ENCODE peak calls at places on chromosomes 2 and 18, in five cellular contexts. S is A549, R is cardiac muscle cell, F is ovary, X is lower lobe of right lung. M is an unnamed sample.

GRCh38 chr2:105951390-105951694 is 206.6 kb downstream of the NCK2 start:
- DNase-seq in S (no peak), R (no peak), F (no peak), X (no peak), M (no peak)

GRCh38 chr2:27088644-27089043 is 2.1 kb downstream of the KHK start:
- DNase-seq in S (no peak), R (no peak), F (no peak), X (no peak), M (no peak)

GRCh38 chr18:59054892-59055291 is 84.8 kb upstream of the SEC11C start:
- DNase-seq in S (no peak), R (no peak), F (no peak), X (no peak), M (no peak)

GRCh38 chr2:188309364-188309763 is 17.7 kb downstream of the GULP1 start:
- DNase-seq in S (no peak), R (no peak), F (no peak), X (no peak), M (no peak)

GRCh38 chr2:71536311-71536710 is 83.0 kb downstream of the DYSF start:
- DNase-seq in S (no peak), R (no peak), F (no peak), X (no peak), M (peak)

GRCh38 chr2:188931361-188931760 is 42.8 kb upstream of the COL3A1 start:
- DNase-seq in S (no peak), R (peak), F (no peak), X (no peak), M (no peak)

GRCh38 chr2:62409442-62409841 is 96.6 kb downstream of the TMEM17 start:
- DNase-seq in S (no peak), R (no peak), F (no peak), X (no peak), M (peak)

GRCh38 chr2:86426271-86426670 is 14.9 kb upstream of the KDM3A start:
- DNase-seq in S (no peak), R (no peak), F (no peak), X (no peak), M (peak)

GRCh38 chr2:38075436-38076249 is at the start of gene CYP1B1:
- DNase-seq in S (no peak), R (no peak), F (peak), X (peak), M (peak)

GRCh38 chr2:205746408-205746785 is 64.1 kb downstream of the NRP2 start:
- DNase-seq in S (peak), R (no peak), F (no peak), X (peak), M (peak)

GRCh38 chr2:9702604-9703084 is 71.8 kb upstream of the YWHAQ start:
- DNase-seq in S (no peak), R (no peak), F (no peak), X (no peak), M (no peak)

GRCh38 chr2:81078102-81078501 is 773.5 kb upstream of the LRRTM1 start:
- DNase-seq in S (no peak), R (no peak), F (no peak), X (no peak), M (no peak)

GRCh38 chr2:82340578-82341053 is 2036.1 kb upstream of the LRRTM1 start:
- DNase-seq in S (no peak), R (no peak), F (no peak), X (no peak), M (no peak)

DNA sequence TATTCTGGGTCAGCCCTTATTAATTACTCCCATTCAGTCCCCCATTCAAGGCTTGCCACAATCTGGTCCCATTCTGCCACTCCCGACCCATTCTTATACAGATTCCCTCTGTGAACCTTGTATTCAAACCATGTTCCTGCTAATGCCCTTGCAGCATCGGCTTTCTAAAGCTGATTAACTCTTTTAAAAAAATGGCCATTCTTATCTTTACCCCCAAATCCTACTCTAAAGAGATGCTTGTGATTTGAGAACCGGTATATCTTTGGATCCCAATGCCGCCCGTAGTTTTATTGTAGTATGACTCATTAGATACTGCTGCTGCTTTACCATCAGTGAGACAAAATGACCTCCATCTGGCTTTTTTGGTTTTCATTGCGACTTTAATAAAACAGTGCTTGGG is 72.2 kb downstream of the XRCC5 start:
- DNase-seq in S (no peak), R (no peak), F (no peak), X (no peak), M (no peak)
- TF ChIP-seq CTCF in S (no peak), R (no peak), F (no peak), X (no peak), M (no peak)

DNA sequence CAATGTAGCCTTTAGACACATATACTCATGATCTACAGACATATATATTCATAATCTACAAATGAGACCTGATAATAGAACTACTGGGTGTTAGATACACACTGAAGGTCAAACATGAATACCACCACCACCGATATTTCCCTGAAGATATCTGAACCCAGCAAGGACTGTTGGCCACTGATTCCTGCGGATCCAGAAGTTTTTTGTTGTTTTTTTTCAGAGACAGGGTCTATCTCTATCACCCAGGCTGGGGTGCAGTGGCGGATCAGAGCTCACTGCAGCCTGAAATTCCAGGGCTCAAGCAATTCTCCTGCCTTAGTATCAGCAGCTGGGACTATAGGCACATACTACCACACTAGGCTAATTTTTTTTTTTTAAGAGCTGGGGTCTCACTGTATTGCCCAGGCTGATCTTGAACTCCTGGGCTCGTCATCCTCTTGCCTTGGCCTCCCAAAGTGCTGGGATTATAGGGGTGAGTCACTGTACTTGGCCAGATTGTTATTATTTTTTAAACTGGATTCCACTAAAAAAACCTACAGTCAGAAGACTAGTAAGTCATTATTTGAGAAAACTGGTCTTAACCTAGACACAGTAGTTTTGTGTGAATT is 1.8 kb downstream of the METTL5 start:
- DNase-seq in S (no peak), R (no peak), F (no peak), X (no peak), M (no peak)
- H3K27ac ChIP-seq in S (no peak), R (peak), F (no peak), X (no peak), M (peak)

GRCh38 chr18:10543277-10543676 is 17.4 kb downstream of the NAPG start:
- DNase-seq in S (no peak), R (no peak), F (no peak), X (no peak), M (no peak)

GRCh38 chr18:10546557-10547300 is 20.9 kb downstream of the NAPG start:
- DNase-seq in S (no peak), R (peak), F (no peak), X (no peak), M (no peak)

DNA sequence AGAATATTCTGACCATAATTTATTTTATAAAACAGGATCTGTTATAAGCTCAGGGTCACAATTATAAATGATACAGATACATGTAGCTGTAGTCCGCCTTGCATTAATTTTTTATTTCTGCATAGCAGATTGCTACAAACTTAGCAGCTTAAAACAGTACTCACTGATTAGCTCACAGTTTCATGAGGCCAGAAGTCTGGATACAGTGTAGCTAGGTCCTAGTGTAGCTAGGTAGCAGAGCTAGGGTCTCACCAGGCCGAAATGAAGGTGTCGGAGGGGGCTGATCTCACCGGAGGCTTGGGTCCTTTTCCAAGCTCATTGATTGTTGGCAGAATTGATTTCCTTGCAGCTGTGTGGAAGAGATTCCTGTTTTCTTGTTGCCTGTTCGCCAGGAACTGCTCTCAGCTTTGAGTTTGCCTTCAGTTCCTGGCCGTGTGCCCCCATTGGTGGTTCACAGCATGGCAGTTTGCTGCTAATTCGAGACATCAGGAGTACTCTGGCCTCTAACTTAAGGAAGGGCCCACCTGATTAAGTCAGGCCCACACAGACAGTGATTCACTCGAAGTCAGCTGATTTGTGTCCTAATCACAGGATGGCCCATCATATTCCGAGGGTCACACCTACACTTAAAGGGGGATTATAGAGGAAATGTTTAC is 18.4 kb downstream of the NAPG start:
- DNase-seq in S (no peak), R (no peak), F (no peak), X (no peak), M (no peak)
- TF ChIP-seq CTCF in S (no peak), R (no peak), F (no peak), X (no peak), M (no peak)

GRCh38 chr2:58447586-58447985 is 206.5 kb upstream of the FANCL start:
- DNase-seq in S (no peak), R (no peak), F (no peak), X (no peak), M (peak)

GRCh38 chr2:58448845-58449244 is 207.7 kb upstream of the FANCL start:
- DNase-seq in S (no peak), R (no peak), F (no peak), X (no peak), M (no peak)

GRCh38 chr2:58449286-58450010 is 208.3 kb upstream of the FANCL start:
- DNase-seq in S (no peak), R (no peak), F (no peak), X (no peak), M (no peak)

GRCh38 chr2:58448065-58448507 is 207.0 kb upstream of the FANCL start:
- DNase-seq in S (peak), R (peak), F (peak), X (no peak), M (peak)
- H3K27ac ChIP-seq in S (peak), R (no peak), F (no peak), X (no peak), M (no peak)

GRCh38 chr2:48175254-48175653 is 269.0 kb upstream of the FBXO11 start:
- DNase-seq in S (peak), R (peak), F (no peak), X (no peak), M (no peak)

GRCh38 chr2:48178611-48179010 is 272.3 kb upstream of the FBXO11 start:
- DNase-seq in S (no peak), R (no peak), F (no peak), X (no peak), M (no peak)

GRCh38 chr2:48175656-48176055 is 269.4 kb upstream of the FBXO11 start:
- DNase-seq in S (no peak), R (no peak), F (no peak), X (no peak), M (no peak)

GRCh38 chr2:48174503-48174902 is 268.2 kb upstream of the FBXO11 start:
- DNase-seq in S (no peak), R (no peak), F (no peak), X (no peak), M (no peak)

GRCh38 chr2:48176876-48177275 is 270.6 kb upstream of the FBXO11 start:
- DNase-seq in S (no peak), R (no peak), F (no peak), X (no peak), M (no peak)
- TF ChIP-seq CTCF in S (no peak), R (no peak), F (no peak), X (no peak), M (no peak)

DNA sequence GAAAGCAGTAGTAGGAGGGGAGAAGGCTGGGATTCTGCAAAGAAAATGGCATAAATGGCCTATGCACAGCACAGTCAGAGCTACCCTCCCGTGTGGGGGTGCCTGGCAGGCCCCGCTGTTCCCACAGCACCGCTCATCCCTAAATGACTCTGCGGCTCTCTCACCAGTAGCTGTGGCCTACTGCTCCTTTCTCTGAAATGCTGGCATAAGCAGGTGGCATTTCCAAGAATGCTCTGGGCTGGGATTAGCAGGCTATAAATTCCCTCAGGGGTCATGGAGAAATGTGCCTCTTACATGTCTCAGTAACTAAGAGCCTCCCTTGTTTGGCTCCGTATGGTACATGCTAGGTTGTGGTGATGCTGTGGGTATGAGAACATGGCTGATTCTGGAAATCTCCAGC is 80.4 kb upstream of the GATA6 start:
- DNase-seq in S (no peak), R (no peak), F (no peak), X (no peak), M (no peak)
- H3K27ac ChIP-seq in S (no peak), R (peak), F (no peak), X (no peak), M (no peak)

GRCh38 chr2:43370705-43371104 is 144.3 kb upstream of the ZFP36L2 start:
- DNase-seq in S (no peak), R (peak), F (no peak), X (no peak), M (no peak)

GRCh38 chr2:43370146-43370545 is 143.7 kb upstream of the ZFP36L2 start:
- DNase-seq in S (no peak), R (no peak), F (no peak), X (no peak), M (no peak)

GRCh38 chr2:43368483-43369385 is 142.3 kb upstream of the ZFP36L2 start:
- DNase-seq in S (no peak), R (peak), F (no peak), X (no peak), M (no peak)

GRCh38 chr2:43375746-43376522 is 149.5 kb upstream of the ZFP36L2 start:
- DNase-seq in S (no peak), R (no peak), F (no peak), X (no peak), M (no peak)

GRCh38 chr2:43372386-43373081 is 146.1 kb upstream of the ZFP36L2 start:
- DNase-seq in S (no peak), R (no peak), F (no peak), X (no peak), M (no peak)
- TF ChIP-seq CTCF in S (no peak), R (no peak), F (no peak), X (no peak), M (no peak)

DNA sequence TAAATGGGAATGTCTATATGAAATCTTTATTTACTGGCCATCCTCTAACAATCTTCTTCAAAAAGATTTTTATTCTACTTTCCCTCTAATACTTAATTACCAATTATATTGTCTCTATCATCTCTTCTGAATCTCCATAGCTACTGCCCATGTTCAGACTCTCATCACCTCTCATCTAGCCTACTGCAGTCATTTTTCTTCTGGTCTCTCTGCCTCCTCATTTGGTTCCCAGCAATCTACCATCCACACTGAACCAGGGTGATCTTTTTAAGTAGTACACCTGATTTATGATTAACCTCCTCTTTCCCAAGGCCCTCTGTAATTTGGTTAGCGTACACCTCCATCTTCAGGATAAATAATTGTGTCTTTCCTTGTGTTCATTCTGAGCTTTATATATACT is 57.6 kb downstream of the NCKAP1 start:
- DNase-seq in S (no peak), R (no peak), F (no peak), X (no peak), M (no peak)
- H3K27ac ChIP-seq in S (no peak), R (peak), F (no peak), X (no peak), M (no peak)

GRCh38 chr2:67323209-67323991 is 73.7 kb upstream of the ETAA1 start:
- DNase-seq in S (no peak), R (no peak), F (no peak), X (no peak), M (no peak)

GRCh38 chr2:67318014-67318413 is 79.1 kb upstream of the ETAA1 start:
- DNase-seq in S (no peak), R (no peak), F (no peak), X (no peak), M (no peak)

GRCh38 chr2:67318966-67319590 is 78.1 kb upstream of the ETAA1 start:
- DNase-seq in S (no peak), R (no peak), F (no peak), X (no peak), M (no peak)

DNA sequence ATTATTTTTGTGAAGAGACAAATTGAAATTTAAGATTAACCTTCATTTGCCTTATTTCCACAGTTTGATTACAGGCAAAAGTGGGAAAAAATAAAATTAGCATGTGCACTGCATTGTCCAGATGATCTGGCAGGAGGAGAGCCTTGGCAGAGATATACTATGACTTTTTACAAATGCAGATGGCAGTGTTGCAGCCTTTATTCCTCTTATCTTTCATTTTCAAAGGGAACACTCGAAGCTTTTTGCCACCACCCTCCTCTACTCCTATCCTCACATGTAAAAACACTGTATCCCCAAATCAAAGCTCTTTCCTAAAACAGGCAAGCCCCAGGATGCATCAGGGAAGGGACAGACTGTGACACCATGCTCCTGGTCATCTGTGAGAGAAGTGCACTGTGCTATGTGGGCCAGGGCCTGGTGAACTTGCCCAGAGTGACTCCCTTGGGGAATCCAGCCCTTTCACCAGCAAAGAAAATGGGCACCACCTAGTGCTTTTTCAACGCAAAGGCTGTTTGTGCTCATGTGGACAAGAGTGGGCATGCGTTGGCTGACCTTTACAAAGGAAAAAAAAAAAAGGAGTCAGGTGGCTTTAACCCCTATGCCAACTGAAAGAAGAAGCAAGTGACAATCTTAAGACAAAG is 74.7 kb upstream of the ETAA1 start:
- DNase-seq in S (peak), R (peak), F (no peak), X (no peak), M (peak)
- TF ChIP-seq CTCF in S (peak), R (peak), F (no peak), X (peak), M (peak)

M was measured in mammary epithelial cell.